ENCODE peak calls at places on chromosomes 5 and 9, in seven cellular contexts. P is nephron progenitor cell, V is fibroblast of mammary gland, L is renal cortical epithelial cell, F is hypothalamus, S is neural progenitor cell, N is AG10803. J is an unnamed sample.

GRCh38 chr9:106620081-106620480 is 242.9 kb upstream of the ZNF462 start:
- DNase-seq in N (no peak), P (no peak), S (no peak), F (no peak), L (no peak), V (no peak), J (no peak)

GRCh38 chr5:179130101-179130681 is 70.0 kb downstream of the ZNF354C start:
- DNase-seq in S (no peak), L (no peak), F (no peak), P (no peak), N (no peak), V (no peak), J (no peak)

GRCh38 chr9:79570449-79571308 is 1.1 kb upstream of the TLE4 start:
- DNase-seq in P (peak; percentile 53), N (peak; percentile 59), F (no peak), V (peak; percentile 47), L (no peak), S (peak; percentile 97), J (no peak)

GRCh38 chr9:1619915-1620705 is 395.0 kb upstream of the SMARCA2 start:
- DNase-seq in S (no peak), V (peak; percentile 11), F (no peak), N (peak; percentile 11), P (no peak), L (peak; percentile 2), J (no peak)

GRCh38 chr5:68484307-68485068 is 268.9 kb downstream of the PIK3R1 start:
- DNase-seq in F (no peak), P (no peak), S (no peak), N (peak; percentile 98), V (peak; percentile 65), L (no peak), J (peak; percentile 80)

GRCh38 chr5:65326912-65327311 is 154.8 kb downstream of the ADAMTS6 start:
- DNase-seq in S (peak; percentile 16), P (no peak), L (no peak), F (no peak), V (peak; percentile 65), N (peak; percentile 81), J (peak; percentile 11)

GRCh38 chr5:139644646-139645494 is 3.3 kb upstream of the CXXC5 start:
- DNase-seq in N (no peak), V (no peak), S (no peak), F (no peak), P (no peak), L (no peak), J (no peak)

GRCh38 chr9:136008693-136008997 is 47.5 kb upstream of the UBAC1 start:
- DNase-seq in P (peak; percentile 3), F (no peak), N (no peak), S (no peak), V (no peak), L (no peak), J (no peak)

GRCh38 chr5:56829137-56829536 is 13.8 kb downstream of the MAP3K1 start:
- DNase-seq in L (peak; percentile 73), N (no peak), V (no peak), F (no peak), P (no peak), S (no peak), J (no peak)

GRCh38 chr5:135135530-135136201 is 101.6 kb upstream of the PITX1 start:
- DNase-seq in F (no peak), S (no peak), N (peak; percentile 91), L (peak; percentile 15), P (no peak), V (peak; percentile 94), J (no peak)